ENCODE peak calls at places on chromosomes 12 and 14, in nine cellular contexts. T is astrocyte of the cerebellum, E is uterus, D is A673, Z is glutamatergic neuron, O is mucosa of descending colon, X is ascending aorta, N is upper lobe of left lung, M is gastrocnemius medialis. H is an unnamed sample.

GRCh38 chr12:109783135-109783964 is 49.8 kb downstream of the TRPV4 start:
- DNase-seq in T (no peak), E (no peak), D (no peak), Z (no peak), O (no peak), X (no peak), N (no peak), M (no peak), H (no peak)

GRCh38 chr14:37145395-37145794 is 27.0 kb downstream of the SLC25A21 start:
- DNase-seq in T (no peak), E (no peak), D (no peak), Z (no peak), O (no peak), X (no peak), N (no peak), M (no peak), H (no peak)

GRCh38 chr12:45122776-45123380 is 72.0 kb upstream of the DBX2 start:
- DNase-seq in T (peak), E (no peak), D (peak), Z (no peak), O (no peak), X (no peak), N (no peak), M (no peak), H (no peak)

GRCh38 chr12:124273630-124274029 is 21.3 kb upstream of the RFLNA start:
- DNase-seq in T (no peak), E (no peak), D (peak), Z (no peak), O (no peak), X (no peak), N (no peak), M (no peak), H (no peak)

GRCh38 chr12:82972624-82973023 is 285.9 kb downstream of the TMTC2 start:
- DNase-seq in T (no peak), E (no peak), D (no peak), Z (no peak), O (no peak), X (no peak), N (no peak), M (no peak), H (no peak)

GRCh38 chr12:53232641-53233538 is 881 bp upstream of the RARG start:
- DNase-seq in T (no peak), E (no peak), D (no peak), Z (peak), O (peak), X (peak), N (peak), M (no peak), H (no peak)

GRCh38 chr12:23775208-23775607 is 174.3 kb downstream of the SOX5 start:
- DNase-seq in T (no peak), E (no peak), D (no peak), Z (no peak), O (no peak), X (no peak), N (no peak), M (no peak), H (no peak)

GRCh38 chr12:6605425-6606330 is 1.5 kb downstream of the CHD4 start:
- DNase-seq in T (no peak), E (no peak), D (peak), Z (no peak), O (no peak), X (no peak), N (peak), M (no peak), H (no peak)

GRCh38 chr12:44503329-44503728 is 372.8 kb downstream of the NELL2 start:
- DNase-seq in T (no peak), E (no peak), D (no peak), Z (no peak), O (no peak), X (no peak), N (no peak), M (no peak), H (no peak)

GRCh38 chr14:100662850-100663527 is 63.7 kb upstream of the DLK1 start:
- DNase-seq in T (no peak), E (peak), D (peak), Z (peak), O (peak), X (no peak), N (peak), M (no peak), H (peak)

GRCh38 chr14:92436115-92436776 is 77.3 kb upstream of the RIN3 start:
- DNase-seq in T (no peak), E (no peak), D (no peak), Z (no peak), O (no peak), X (no peak), N (no peak), M (no peak), H (no peak)

GRCh38 chr14:102778616-102779351 is 1.5 kb downstream of the TRAF3 start:
- DNase-seq in T (no peak), E (no peak), D (no peak), Z (no peak), O (no peak), X (no peak), N (no peak), M (no peak), H (no peak)

GRCh38 chr12:95336387-95337067 is 118.9 kb downstream of the VEZT start:
- DNase-seq in T (peak), E (peak), D (peak), Z (peak), O (no peak), X (peak), N (peak), M (peak), H (peak)

GRCh38 chr12:118371354-118372282 is 1.1 kb downstream of the TAOK3 start:
- DNase-seq in T (no peak), E (peak), D (no peak), Z (peak), O (peak), X (no peak), N (peak), M (no peak), H (no peak)

GRCh38 chr14:32028599-32028998 is 48.5 kb upstream of the ARHGAP5 start:
- DNase-seq in T (no peak), E (no peak), D (no peak), Z (no peak), O (no peak), X (no peak), N (no peak), M (no peak), H (no peak)

GRCh38 chr14:67759916-67760315 is 56.5 kb downstream of the ZFYVE26 start:
- DNase-seq in T (no peak), E (no peak), D (no peak), Z (no peak), O (no peak), X (no peak), N (no peak), M (no peak), H (peak)

DNA sequence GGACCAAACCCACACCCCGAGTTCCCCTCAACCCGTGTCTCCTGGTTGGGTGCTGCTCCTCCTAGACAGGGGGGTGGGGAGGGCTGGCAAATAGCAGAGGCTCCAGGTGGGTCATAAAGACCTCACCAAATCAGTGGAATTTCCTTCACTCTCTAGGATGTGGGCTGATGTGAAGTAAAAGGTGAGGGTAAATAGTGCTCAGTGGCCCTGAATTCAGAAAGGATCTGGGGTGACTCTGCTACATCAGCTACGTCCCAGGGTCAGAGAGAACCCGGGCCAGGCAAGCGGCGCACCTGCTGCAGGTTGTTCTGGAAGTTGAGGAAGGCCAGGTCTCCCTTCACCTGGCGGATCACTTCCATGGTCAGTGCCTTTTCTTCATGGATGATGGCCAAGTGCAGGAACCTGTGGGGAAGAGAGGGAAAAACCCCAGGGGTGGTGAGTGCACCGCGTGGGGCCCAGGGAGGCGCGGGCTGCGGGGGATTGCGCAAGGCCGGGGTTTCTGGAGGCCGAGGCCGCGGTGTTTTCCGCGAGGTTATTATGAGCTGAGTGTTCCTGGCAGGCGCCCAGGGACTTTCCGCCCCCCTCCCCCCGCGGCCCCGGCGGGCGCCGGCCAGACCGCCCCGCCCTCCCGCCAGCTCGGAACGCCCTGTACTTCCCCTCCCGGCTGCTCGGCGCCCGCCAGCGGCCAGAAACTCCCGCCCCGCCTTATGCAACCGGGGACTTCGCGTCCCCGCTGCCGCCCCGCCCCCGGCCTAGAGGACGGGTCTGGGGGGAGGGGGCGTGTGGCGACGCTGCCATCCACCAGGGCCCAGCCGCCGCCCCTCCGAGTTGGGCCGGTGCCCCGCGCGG is 928 bp downstream of the NFKBIA start:
- DNase-seq in T (peak), E (peak), D (peak), Z (peak), O (peak), X (peak), N (peak), M (peak), H (peak)
- TF ChIP-seq CTCF in T (no peak), E (no peak), D (no peak), Z (no peak), O (no peak), X (no peak), N (peak), M (no peak), H (no peak)

DNA sequence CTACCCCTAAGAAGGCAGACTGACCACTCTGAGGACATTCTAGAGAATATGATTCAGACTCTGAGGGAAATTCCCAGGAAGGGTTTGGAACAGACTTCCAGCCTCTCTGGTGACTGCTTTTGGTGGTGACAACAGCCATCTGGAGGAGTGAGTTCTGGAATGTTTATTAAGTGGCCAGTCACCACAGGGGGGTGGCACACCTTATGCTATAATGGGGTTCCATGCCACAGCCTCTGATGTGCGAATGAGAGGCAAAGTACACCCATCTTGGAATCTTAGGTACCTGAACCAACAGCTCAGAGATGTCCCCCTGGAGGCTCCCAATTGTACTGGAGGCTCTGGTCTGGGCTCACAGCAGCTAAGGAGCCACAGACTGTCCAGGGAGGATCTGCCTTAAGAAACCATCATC is 9.5 kb upstream of the TINF2 start:
- DNase-seq in T (no peak), E (no peak), D (no peak), Z (no peak), O (no peak), X (no peak), N (no peak), M (no peak), H (no peak)
- TF ChIP-seq CTCF in T (no peak), E (no peak), D (no peak), Z (no peak), O (no peak), X (no peak), N (no peak), M (no peak), H (no peak)

GRCh38 chr12:113860059-113860820 is 105.9 kb downstream of the RBM19 start:
- DNase-seq in T (no peak), E (no peak), D (no peak), Z (no peak), O (no peak), X (no peak), N (no peak), M (no peak), H (no peak)
- TF ChIP-seq CTCF in T (no peak), E (no peak), D (no peak), Z (no peak), O (no peak), X (no peak), N (no peak), M (no peak), H (no peak)

GRCh38 chr14:74550071-74550470 is 56.5 kb downstream of the ISCA2 start:
- DNase-seq in T (no peak), E (no peak), D (no peak), Z (no peak), O (no peak), X (no peak), N (no peak), M (no peak), H (no peak)

GRCh38 chr14:74548881-74549280 is 55.3 kb downstream of the ISCA2 start:
- DNase-seq in T (no peak), E (peak), D (no peak), Z (no peak), O (peak), X (peak), N (peak), M (peak), H (no peak)

GRCh38 chr14:74551431-74551830 is 57.9 kb downstream of the ISCA2 start:
- DNase-seq in T (no peak), E (no peak), D (no peak), Z (no peak), O (no peak), X (no peak), N (no peak), M (no peak), H (no peak)

GRCh38 chr14:74551001-74551400 is 57.4 kb downstream of the ISCA2 start:
- DNase-seq in T (no peak), E (no peak), D (no peak), Z (no peak), O (no peak), X (no peak), N (no peak), M (no peak), H (no peak)

DNA sequence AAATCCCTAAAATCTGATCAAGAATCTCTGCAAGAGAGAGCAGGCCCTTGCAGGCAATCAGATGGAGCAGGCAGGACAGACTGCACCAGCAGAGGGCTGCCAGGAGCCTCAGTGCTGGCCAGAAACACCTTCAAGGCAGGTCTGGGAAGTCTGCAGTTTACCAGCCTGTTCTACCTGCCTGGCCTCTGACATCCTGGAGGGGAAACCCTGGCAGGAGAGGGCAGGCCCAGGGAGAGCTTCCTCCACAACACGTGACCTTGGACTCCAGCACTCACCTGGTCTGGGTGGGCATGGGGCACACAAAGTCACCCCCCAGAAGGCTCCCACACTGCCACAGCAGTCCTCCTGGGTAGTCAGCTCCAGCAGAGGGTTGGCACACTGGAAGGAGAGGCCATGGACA is 56.0 kb downstream of the ISCA2 start:
- DNase-seq in T (no peak), E (no peak), D (no peak), Z (no peak), O (no peak), X (no peak), N (no peak), M (no peak), H (no peak)
- TF ChIP-seq CTCF in T (peak), E (no peak), D (no peak), Z (no peak), O (no peak), X (no peak), N (no peak), M (no peak), H (no peak)

DNA sequence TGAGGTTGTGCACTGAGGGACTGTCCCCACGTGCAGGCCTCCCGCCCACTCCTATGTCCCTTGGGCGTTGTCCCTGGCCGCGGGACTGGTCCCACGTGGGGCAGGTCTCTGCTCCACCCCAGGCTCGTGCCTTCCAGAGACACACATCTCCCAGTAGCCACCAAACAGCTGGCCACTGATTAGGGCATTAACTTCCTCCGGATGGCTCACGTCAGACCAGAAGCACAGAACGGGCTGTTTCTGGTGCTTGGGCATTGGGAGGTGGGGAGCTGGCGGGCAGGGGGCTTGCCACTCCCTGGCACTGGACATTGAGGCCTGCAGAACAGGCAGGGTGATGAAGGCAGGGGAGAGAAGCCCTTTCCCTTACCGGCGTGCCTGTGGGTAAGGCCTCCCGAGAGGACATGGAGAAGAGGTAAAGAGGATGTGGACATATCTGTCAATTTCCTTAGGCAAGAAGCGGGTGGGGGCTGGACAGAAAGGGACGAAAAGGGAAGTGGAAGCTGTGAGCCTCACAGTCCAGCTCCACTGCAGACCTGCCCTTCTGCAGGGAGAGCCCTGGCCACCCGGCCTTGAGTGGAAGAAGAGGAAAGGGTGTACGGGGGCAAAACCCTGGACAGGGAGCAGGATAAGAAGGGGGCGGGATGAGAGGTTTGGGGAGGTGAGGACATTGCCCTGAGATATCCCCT is 101.2 kb downstream of the NINJ2 start:
- DNase-seq in T (no peak), E (no peak), D (no peak), Z (no peak), O (peak), X (no peak), N (peak), M (peak), H (no peak)
- TF ChIP-seq CTCF in T (no peak), E (no peak), D (no peak), Z (no peak), O (no peak), X (no peak), N (no peak), M (no peak), H (no peak)

GRCh38 chr12:99390707-99391106 is 256.8 kb upstream of the GARIN6 start:
- DNase-seq in T (no peak), E (no peak), D (no peak), Z (peak), O (no peak), X (no peak), N (no peak), M (no peak), H (no peak)
- TF ChIP-seq CTCF in T (peak), E (no peak), D (peak), Z (peak), O (no peak), X (peak), N (no peak), M (no peak), H (peak)

GRCh38 chr14:96108061-96108795 is 69.1 kb downstream of the C14orf132 start:
- DNase-seq in T (no peak), E (no peak), D (no peak), Z (no peak), O (no peak), X (no peak), N (no peak), M (no peak), H (no peak)
- TF ChIP-seq CTCF in T (no peak), E (no peak), D (no peak), Z (no peak), O (no peak), X (no peak), N (no peak), M (no peak), H (no peak)

DNA sequence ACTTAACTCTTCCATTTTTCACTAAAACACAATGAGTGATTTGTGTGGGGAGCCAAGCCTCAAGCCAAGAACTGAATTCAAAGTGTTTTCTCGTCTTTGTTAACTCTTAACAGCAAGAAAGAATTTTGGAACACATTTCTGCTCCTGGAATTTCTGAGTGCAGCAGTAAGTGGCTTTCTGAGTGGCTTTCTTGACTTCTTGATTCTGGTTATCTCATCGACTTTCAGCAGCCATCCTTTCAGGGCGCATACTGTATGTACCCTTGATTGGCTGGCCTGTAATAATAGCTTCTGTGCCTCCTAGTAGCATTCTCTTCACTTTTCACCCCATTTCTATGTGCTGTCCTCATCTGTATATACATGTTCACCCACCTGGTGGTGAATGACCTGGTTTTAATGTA is 157.4 kb downstream of the FBXL14 start:
- DNase-seq in T (no peak), E (no peak), D (no peak), Z (no peak), O (no peak), X (no peak), N (no peak), M (no peak), H (no peak)
- TF ChIP-seq CTCF in T (no peak), E (no peak), D (no peak), Z (no peak), O (no peak), X (no peak), N (no peak), M (no peak), H (no peak)